ENCODE peak calls at places on chromosomes 16 and 17, in four cellular contexts. U, T, B and E are unnamed samples.

GRCh38 chr17:42676424-42677011 is at the start of gene PLEKHH3:
- DNase-seq in U (no peak), T (no peak), B (no peak), E (no peak)

GRCh38 chr16:71746442-71747046 is 22.0 kb upstream of the PHLPP2 start:
- DNase-seq in U (peak), T (peak), B (peak), E (peak)

GRCh38 chr16:72203401-72203800 is 31.4 kb upstream of the PMFBP1 start:
- DNase-seq in U (no peak), T (no peak), B (no peak), E (no peak)

GRCh38 chr16:87145181-87146176 is 171.7 kb downstream of the C16orf95 start:
- DNase-seq in U (peak), T (peak), B (no peak), E (no peak)

GRCh38 chr17:19766421-19767270 is 18.5 kb upstream of the ALDH3A1 start:
- DNase-seq in U (peak), T (peak), B (peak), E (peak)

GRCh38 chr17:37067555-37068111 is 118.9 kb downstream of the AATF start:
- DNase-seq in U (peak), T (peak), B (peak), E (peak)

GRCh38 chr16:2470603-2471015 is 488 bp upstream of the NTN3 start:
- DNase-seq in U (no peak), T (no peak), B (peak), E (no peak)

GRCh38 chr17:75460295-75460694 is 3.9 kb downstream of the TMEM94 start:
- DNase-seq in U (no peak), T (no peak), B (no peak), E (no peak)

GRCh38 chr16:54285414-54286066 is 1.0 kb downstream of the IRX3 start:
- DNase-seq in U (no peak), T (no peak), B (peak), E (peak)

GRCh38 chr16:47666434-47666833 is 205.3 kb downstream of the PHKB start:
- DNase-seq in U (no peak), T (no peak), B (no peak), E (no peak)

GRCh38 chr16:47667956-47668355 is 206.8 kb downstream of the PHKB start:
- DNase-seq in U (no peak), T (no peak), B (no peak), E (no peak)

GRCh38 chr16:47660540-47660939 is 199.4 kb downstream of the PHKB start:
- DNase-seq in U (peak), T (no peak), B (no peak), E (no peak)

DNA sequence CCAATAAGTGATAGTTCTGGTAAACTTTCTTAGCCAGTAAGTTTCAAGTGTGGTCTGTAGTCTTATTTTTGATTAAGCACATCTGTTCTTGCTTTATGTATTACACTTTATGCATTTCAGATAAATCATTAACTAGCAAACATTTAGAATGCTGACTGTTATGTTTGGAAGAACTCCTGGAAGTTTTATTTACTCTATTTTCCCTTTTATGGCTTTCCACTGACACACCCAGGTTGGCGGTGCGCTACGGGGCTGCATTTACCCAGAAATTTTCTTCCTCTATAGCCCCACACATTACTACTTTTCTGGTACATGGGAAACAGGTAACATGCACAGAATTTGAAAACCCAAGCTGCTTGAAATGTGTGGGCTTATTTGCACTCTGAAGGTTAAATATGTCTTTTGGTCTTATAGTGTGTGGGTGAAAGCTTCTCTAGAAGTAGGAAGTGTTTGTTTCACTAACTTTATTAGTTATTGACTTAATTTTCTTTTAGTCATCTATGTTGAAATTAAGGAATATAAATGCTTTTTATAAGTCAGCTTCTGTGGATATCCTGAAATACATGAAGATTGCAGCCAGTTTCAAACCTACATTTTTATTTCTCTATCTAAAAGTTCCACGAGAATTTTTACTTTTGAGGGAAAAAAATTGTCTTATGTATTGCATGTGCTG is 203.7 kb downstream of the PHKB start:
- DNase-seq in U (no peak), T (no peak), B (no peak), E (peak)
- TF ChIP-seq JUND in U (no peak), T (no peak), B (no peak), E (no peak)

DNA sequence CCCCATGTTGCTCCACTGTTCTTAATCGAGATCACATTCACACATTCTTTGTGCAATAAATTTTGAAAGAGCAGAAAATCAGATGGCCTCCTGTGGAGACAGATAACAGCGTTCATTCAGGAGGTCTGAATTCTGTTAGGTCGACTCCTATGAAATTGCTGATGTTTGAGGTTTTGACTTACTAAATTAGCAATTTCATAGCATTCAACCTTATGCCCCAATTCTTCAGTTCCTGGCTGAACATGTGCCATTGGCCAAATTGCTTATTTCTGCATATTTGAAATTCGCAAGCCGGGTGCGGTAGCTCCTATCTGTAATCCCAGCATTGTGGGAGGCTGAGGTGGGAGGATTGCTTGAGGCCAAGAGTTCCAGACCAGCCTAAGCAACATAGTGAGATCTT is 22.1 kb upstream of the C16orf74 start:
- DNase-seq in U (no peak), T (no peak), B (no peak), E (no peak)
- TF ChIP-seq JUND in U (no peak), T (no peak), B (no peak), E (no peak)

DNA sequence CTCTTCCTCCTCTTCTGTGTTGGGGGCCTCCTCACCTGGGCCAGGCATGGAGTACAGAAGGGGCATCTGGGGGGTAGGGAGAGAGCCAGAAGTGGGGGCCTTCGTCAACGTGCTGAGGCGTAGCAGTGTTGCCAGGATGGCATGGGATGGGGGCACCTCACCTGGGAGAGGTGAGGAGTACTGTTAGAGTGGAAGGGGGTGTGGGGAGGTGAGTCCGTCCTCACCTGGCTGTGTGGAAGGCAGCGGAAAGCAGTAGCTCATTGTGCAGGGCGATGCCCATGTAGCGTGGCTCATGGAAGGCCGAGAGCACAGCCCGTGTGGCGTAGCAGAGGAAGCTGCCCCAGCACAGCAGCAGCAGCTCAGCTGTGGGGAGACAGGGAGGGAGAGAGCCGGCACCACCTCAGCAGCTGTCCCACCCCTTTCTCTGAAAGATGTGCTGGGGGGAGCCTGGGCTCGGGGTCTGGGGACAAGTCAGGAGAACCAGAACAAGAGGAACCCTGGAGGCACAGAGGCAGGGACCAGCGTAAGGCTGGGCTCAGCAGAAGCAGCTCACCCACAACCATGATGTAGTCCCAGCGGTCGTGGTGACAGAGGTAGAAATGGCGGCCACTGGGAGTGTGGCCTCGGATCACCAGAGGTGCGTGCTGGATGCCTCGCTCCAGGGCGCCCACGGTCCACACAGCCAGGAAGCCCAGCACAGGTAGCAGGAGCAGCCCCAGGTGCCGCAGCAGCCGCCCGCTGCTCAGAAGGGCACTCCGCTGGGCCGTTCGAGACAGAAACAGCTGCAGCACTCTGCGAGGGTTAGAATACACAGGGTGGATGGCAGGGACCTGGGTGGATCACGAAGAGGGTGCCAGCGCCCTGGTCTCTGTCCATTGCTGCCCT is 9.0 kb downstream of the GPR179 start:
- DNase-seq in U (no peak), T (no peak), B (no peak), E (no peak)
- TF ChIP-seq JUND in U (no peak), T (no peak), B (no peak), E (no peak)

GRCh38 chr17:48724241-48725004 is 1.4 kb downstream of the PRAC2 start:
- DNase-seq in U (peak), T (peak), B (peak), E (peak)
- TF ChIP-seq JUND in U (no peak), T (no peak), B (no peak), E (no peak)

GRCh38 chr17:9291912-9292562 is 270.7 kb downstream of the NTN1 start:
- DNase-seq in U (peak), T (no peak), B (peak), E (peak)
- TF ChIP-seq JUND in U (no peak), T (no peak), B (no peak), E (no peak)

GRCh38 chr16:85136213-85136704 is 24.0 kb upstream of the CIBAR2 start:
- DNase-seq in U (peak), T (no peak), B (no peak), E (no peak)
- TF ChIP-seq JUND in U (no peak), T (no peak), B (no peak), E (no peak)

GRCh38 chr17:4389079-4389478 is 22.6 kb upstream of the UBE2G1 start:
- DNase-seq in U (no peak), T (no peak), B (peak), E (no peak)
- TF ChIP-seq JUND in U (no peak), T (no peak), B (no peak), E (no peak)

GRCh38 chr17:45906927-45907622 is 12.7 kb downstream of the MAPT start:
- DNase-seq in U (no peak), T (no peak), B (no peak), E (no peak)

GRCh38 chr17:45908935-45909334 is 14.6 kb downstream of the MAPT start:
- DNase-seq in U (no peak), T (no peak), B (no peak), E (no peak)

GRCh38 chr17:45908460-45908859 is 14.1 kb downstream of the MAPT start:
- DNase-seq in U (no peak), T (no peak), B (no peak), E (no peak)

GRCh38 chr17:45906237-45906636 is 11.9 kb downstream of the MAPT start:
- DNase-seq in U (no peak), T (no peak), B (no peak), E (no peak)

DNA sequence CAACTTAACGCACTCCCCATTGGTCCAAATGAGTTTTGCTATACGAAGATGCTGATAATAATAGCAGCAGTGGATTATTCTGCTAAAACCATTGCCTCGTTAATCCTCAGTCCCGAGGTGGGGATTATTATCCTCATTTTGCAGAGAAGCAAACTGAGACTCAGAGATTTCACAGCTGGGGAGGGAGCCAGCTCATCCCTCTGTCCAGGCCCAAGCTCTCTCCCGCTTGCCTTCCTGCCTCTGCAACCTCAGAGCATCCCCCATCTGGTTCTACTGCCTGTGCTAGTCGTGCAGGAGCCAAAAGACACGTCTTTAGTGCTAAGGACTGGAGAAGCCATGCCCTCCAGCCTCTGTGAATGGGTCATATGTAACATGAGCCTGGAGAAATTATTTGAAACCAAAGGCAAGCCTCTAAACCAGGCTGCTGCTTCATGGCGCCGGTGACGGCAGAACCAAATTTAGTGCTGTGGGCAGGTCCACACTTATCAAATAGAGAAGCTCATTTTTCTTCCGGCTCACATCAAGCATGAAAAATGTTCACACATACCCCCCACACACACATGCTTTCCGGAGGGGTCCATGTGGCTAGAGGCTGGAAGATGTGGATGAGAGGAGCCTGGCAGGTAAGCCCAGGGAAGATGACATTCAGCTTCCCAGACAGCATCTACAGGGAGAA is 13.5 kb downstream of the MAPT start:
- DNase-seq in U (no peak), T (no peak), B (peak), E (no peak)
- TF ChIP-seq JUND in U (no peak), T (no peak), B (no peak), E (no peak)

GRCh38 chr16:8948069-8948593 is 15.6 kb downstream of the USP7 start:
- DNase-seq in U (no peak), T (no peak), B (no peak), E (no peak)

GRCh38 chr16:8948831-8949230 is 14.9 kb downstream of the USP7 start:
- DNase-seq in U (no peak), T (no peak), B (no peak), E (no peak)

GRCh38 chr16:8951447-8952280 is 12.0 kb downstream of the USP7 start:
- DNase-seq in U (no peak), T (no peak), B (no peak), E (no peak)

GRCh38 chr16:8950580-8951077 is 13.1 kb downstream of the USP7 start:
- DNase-seq in U (no peak), T (no peak), B (no peak), E (no peak)

DNA sequence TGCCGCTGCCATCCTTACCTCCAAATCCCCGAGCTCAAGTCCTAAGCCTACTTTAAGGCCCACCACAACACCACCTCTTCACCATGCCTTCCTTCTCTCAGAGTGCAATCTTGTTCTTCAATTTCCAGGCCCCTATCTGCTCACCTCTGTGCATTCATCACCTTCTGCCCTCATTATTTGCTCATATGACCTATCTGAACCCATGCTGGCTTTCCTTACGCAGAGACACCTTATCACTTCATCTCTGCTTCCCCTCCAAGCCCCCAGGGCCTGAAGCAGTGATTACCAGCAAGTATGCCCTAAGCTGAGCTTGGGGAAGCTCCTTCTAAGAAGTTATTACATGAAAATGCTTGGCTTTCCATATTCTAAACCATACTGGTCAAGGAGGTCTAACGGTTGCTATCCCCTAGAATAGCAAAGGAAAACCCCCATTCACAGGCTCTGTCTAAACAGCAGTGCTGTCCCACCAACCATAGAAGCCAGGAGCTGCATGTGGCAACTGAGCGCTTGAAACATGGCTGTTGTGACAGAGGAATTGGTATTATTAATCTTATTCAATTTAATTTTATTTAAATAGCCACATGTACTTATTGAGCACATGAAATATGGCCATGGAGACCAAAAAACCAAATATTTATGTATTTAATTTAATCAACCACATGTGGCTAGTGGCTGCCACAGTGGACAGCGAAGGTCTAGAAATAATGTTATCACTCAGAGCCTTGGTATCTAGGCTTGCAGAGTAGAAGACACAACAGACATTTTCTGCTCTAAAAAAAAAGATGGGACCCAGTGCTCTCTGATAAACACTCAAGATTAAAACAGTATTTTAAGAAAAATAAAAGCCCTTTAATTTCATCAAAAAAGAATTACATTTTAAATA is 13.9 kb downstream of the USP7 start:
- DNase-seq in U (no peak), T (no peak), B (no peak), E (no peak)
- TF ChIP-seq JUND in U (no peak), T (no peak), B (no peak), E (no peak)